ENCODE peak calls at places on chromosomes 6 and 20, in nine cellular contexts. L is mucosa of descending colon; X is adipocyte; A is ovary; R is neuronal stem cell; D is effector memory CD4-positive, alpha-beta T cell; V is heart left ventricle; P is GM12878; N is heart right ventricle. J is an unnamed sample. For H3K4me1, the result is how much of the 10 kb centered on the place peaks cover.

GRCh38 chr6:158608221-158608620 is 36.3 kb downstream of the DYNLT1 start:
- DNase-seq in X (no peak), R (no peak), A (no peak), D (no peak), P (no peak), V (no peak), N (no peak), L (no peak), J (no peak)

GRCh38 chr6:128554302-128554701 is 33.9 kb upstream of the PTPRK start:
- DNase-seq in L (no peak), P (no peak), D (no peak), X (peak), N (peak), A (no peak), R (no peak), V (no peak), J (peak)

GRCh38 chr20:5001174-5002076 is at the start of gene SLC23A2:
- DNase-seq in V (peak), P (no peak), N (peak), L (peak), A (peak), D (peak), X (peak), R (no peak), J (peak)

GRCh38 chr6:170208171-170208601 is 82.7 kb downstream of the DLL1 start:
- DNase-seq in N (no peak), A (no peak), V (peak), P (no peak), X (no peak), R (no peak), D (no peak), L (no peak), J (no peak)

GRCh38 chr6:42454428-42454791 is 2.7 kb upstream of the TRERF1 start:
- DNase-seq in L (peak), X (no peak), P (no peak), A (peak), N (peak), V (peak), D (no peak), R (peak), J (peak)

GRCh38 chr20:41078329-41078728 is 49.7 kb downstream of the TOP1 start:
- DNase-seq in X (peak), V (no peak), A (no peak), L (no peak), P (peak), D (no peak), N (peak), R (no peak), J (peak)

GRCh38 chr6:14981960-14982359 is 263.9 kb upstream of the JARID2 start:
- DNase-seq in P (no peak), D (no peak), N (no peak), L (no peak), R (no peak), A (no peak), V (no peak), X (no peak), J (no peak)

GRCh38 chr6:14134211-14134910 is 16.8 kb downstream of the CD83 start:
- DNase-seq in V (no peak), R (no peak), A (no peak), L (no peak), D (no peak), P (no peak), X (no peak), N (no peak), J (no peak)

GRCh38 chr6:133549252-133549925 is 308.2 kb downstream of the EYA4 start:
- DNase-seq in D (no peak), P (no peak), R (peak), V (no peak), L (no peak), A (no peak), X (no peak), N (no peak), J (no peak)

GRCh38 chr6:34562350-34562749 is 6.2 kb upstream of the SPDEF start:
- DNase-seq in D (no peak), X (no peak), R (no peak), L (no peak), N (no peak), P (no peak), A (no peak), V (no peak), J (no peak)

DNA sequence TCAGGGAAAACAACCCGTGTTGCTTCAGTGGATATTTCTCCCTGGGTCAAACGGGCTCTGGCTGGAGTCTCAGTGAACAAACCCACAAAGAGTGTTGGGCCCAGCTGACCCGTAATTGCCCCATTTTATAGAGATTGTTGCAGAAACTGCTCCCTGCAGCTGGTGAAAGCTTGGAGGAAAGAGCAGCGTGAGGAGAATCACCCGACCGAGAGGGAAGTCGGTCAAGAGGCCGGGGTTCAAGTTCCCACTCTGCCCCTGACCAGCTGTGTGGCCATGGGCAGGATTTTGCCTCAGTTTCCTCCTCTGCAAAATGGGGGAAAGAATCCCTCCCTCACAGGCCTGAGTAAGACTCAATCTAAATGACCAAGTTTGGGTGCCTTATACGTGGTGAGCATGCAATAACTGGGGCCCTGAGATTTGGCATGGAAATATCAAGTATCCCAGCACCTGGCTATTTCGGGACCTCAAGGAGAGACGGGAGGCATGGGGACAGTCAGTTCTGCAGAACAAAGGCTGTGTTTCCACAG is 1.7 kb upstream of the TGM2 start:
- DNase-seq in X (no peak), P (no peak), R (no peak), V (no peak), L (no peak), A (no peak), N (no peak), D (no peak), J (no peak)
- H3K4me1 ChIP-seq in X (under half), P (under half), R (under half), V (under half), L (under half), A (under half), N (half or more), D (under half), J (under half)

GRCh38 chr6:151265282-151265681 is 25.5 kb downstream of the AKAP12 start:
- DNase-seq in L (no peak), X (no peak), P (no peak), N (no peak), D (no peak), V (no peak), A (no peak), R (no peak), J (no peak)
- H3K4me1 ChIP-seq in L (under half), X (under half), P (under half), N (under half), D (under half), V (under half), A (under half), R (under half), J (under half)

GRCh38 chr20:54688476-54688875 is 213.1 kb downstream of the DOK5 start:
- DNase-seq in X (no peak), A (no peak), R (no peak), N (no peak), D (no peak), P (no peak), V (no peak), L (no peak), J (no peak)

GRCh38 chr20:54692168-54692887 is 216.9 kb downstream of the DOK5 start:
- DNase-seq in A (no peak), L (no peak), V (no peak), P (no peak), D (no peak), N (no peak), X (no peak), R (no peak), J (no peak)

GRCh38 chr20:54694516-54694915 is 219.1 kb downstream of the DOK5 start:
- DNase-seq in N (no peak), L (no peak), R (no peak), V (no peak), P (no peak), A (no peak), X (no peak), D (no peak), J (no peak)

GRCh38 chr20:54691335-54691734 is 215.9 kb downstream of the DOK5 start:
- DNase-seq in A (no peak), X (no peak), D (no peak), L (no peak), P (no peak), V (no peak), N (no peak), R (no peak), J (no peak)

GRCh38 chr20:54690323-54690722 is 214.9 kb downstream of the DOK5 start:
- DNase-seq in P (no peak), A (no peak), N (no peak), L (no peak), V (no peak), D (no peak), X (no peak), R (no peak), J (no peak)
- H3K4me1 ChIP-seq in P (under half), A (under half), N (under half), L (under half), V (under half), D (under half), X (under half), R (under half), J (under half)

DNA sequence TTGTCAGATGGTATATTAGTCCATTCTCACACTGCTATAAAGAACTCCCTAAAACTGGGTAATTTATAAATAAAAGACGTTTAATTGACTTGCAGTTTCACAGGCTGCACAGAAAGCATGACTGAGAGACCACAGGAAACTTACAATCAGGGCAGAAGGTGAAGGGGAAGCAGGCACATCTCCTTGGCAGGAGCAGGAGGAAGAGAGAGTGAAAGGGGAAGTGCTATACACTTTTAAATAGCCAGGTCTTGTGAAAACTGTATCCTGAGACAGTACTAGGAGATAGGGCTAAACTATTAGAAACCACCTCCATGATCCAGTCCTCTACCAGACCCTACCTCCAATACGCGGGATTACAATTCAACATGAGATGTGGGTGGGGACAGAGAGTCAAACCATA is 193.9 kb upstream of the KCNG1 start:
- DNase-seq in L (no peak), D (no peak), N (no peak), R (no peak), X (no peak), A (no peak), P (no peak), V (no peak), J (no peak)
- H3K4me1 ChIP-seq in L (under half), D (under half), N (under half), R (under half), X (under half), A (under half), P (under half), V (under half), J (under half)

GRCh38 chr6:25038300-25038699 is 102.5 kb upstream of the RIPOR2 start:
- DNase-seq in X (no peak), N (no peak), P (no peak), L (no peak), A (no peak), D (no peak), R (no peak), V (no peak), J (no peak)
- H3K4me1 ChIP-seq in X (under half), N (under half), P (under half), L (under half), A (under half), D (under half), R (under half), V (under half), J (under half)

GRCh38 chr6:116253188-116253504 is 729 bp downstream of the TSPYL4 start:
- DNase-seq in D (no peak), R (no peak), L (no peak), P (no peak), V (no peak), A (no peak), X (no peak), N (no peak), J (no peak)
- H3K4me1 ChIP-seq in D (under half), R (under half), L (under half), P (under half), V (half or more), A (under half), X (under half), N (half or more), J (under half)